ENCODE peak calls at places on chromosome 15, in six cellular contexts. One of them, this sample, is unnamed.

GRCh38 chr15:88649286-88649733 is 10.5 kb downstream of the ISG20 start:
- DNase-seq in PC-9: no peak
- DNase-seq in cardiac muscle cell: no peak
- DNase-seq in suprapubic skin: peak; percentile 60
- DNase-seq in MM.1S: no peak
- DNase-seq in tibial artery: no peak
- DNase-seq in this sample: peak; percentile 63

GRCh38 chr15:28918141-28918983 is 32.6 kb downstream of the APBA2 start:
- DNase-seq in PC-9: no peak
- DNase-seq in MM.1S: no peak
- DNase-seq in suprapubic skin: no peak
- DNase-seq in cardiac muscle cell: peak; percentile 46
- DNase-seq in tibial artery: no peak
- DNase-seq in this sample: no peak

GRCh38 chr15:90872481-90873184 is 4.2 kb downstream of the FURIN start:
- DNase-seq in suprapubic skin: no peak
- DNase-seq in tibial artery: no peak
- DNase-seq in PC-9: peak; percentile 46
- DNase-seq in cardiac muscle cell: no peak
- DNase-seq in MM.1S: no peak
- DNase-seq in this sample: no peak

GRCh38 chr15:67076147-67076843 is 10.9 kb downstream of the SMAD3 start:
- DNase-seq in tibial artery: no peak
- DNase-seq in MM.1S: no peak
- DNase-seq in cardiac muscle cell: no peak
- DNase-seq in suprapubic skin: no peak
- DNase-seq in PC-9: peak; percentile 62
- DNase-seq in this sample: no peak

GRCh38 chr15:77538011-77538410 is 94.7 kb downstream of the LINGO1 start:
- DNase-seq in tibial artery: no peak
- DNase-seq in MM.1S: peak; percentile 21
- DNase-seq in cardiac muscle cell: no peak
- DNase-seq in PC-9: no peak
- DNase-seq in suprapubic skin: no peak
- DNase-seq in this sample: no peak

GRCh38 chr15:66673410-66674322 is 28.4 kb upstream of the SMAD6 start:
- DNase-seq in MM.1S: peak; percentile 24
- DNase-seq in suprapubic skin: no peak
- DNase-seq in tibial artery: no peak
- DNase-seq in PC-9: no peak
- DNase-seq in cardiac muscle cell: peak; percentile 66
- DNase-seq in this sample: no peak

GRCh38 chr15:95278532-95279265 is 1047.3 kb downstream of the MCTP2 start:
- DNase-seq in tibial artery: no peak
- DNase-seq in suprapubic skin: no peak
- DNase-seq in cardiac muscle cell: no peak
- DNase-seq in PC-9: no peak
- DNase-seq in MM.1S: no peak
- DNase-seq in this sample: no peak

GRCh38 chr15:98994892-98995291 is 12.7 kb downstream of the PGPEP1L start:
- DNase-seq in cardiac muscle cell: no peak
- DNase-seq in suprapubic skin: no peak
- DNase-seq in tibial artery: no peak
- DNase-seq in MM.1S: no peak
- DNase-seq in PC-9: no peak
- DNase-seq in this sample: no peak

GRCh38 chr15:36811903-36812302 is 232.5 kb downstream of the CDIN1 start:
- DNase-seq in cardiac muscle cell: no peak
- DNase-seq in suprapubic skin: no peak
- DNase-seq in MM.1S: no peak
- DNase-seq in tibial artery: no peak
- DNase-seq in PC-9: no peak
- DNase-seq in this sample: no peak

GRCh38 chr15:101162701-101163483 is 89.0 kb downstream of the CHSY1 start:
- DNase-seq in MM.1S: no peak
- DNase-seq in PC-9: no peak
- DNase-seq in tibial artery: no peak
- DNase-seq in cardiac muscle cell: peak; percentile 96
- DNase-seq in suprapubic skin: no peak
- DNase-seq in this sample: no peak

GRCh38 chr15:69468241-69469121 is 15.9 kb downstream of the RPLP1 start:
- DNase-seq in PC-9: peak; percentile 96
- DNase-seq in tibial artery: no peak
- DNase-seq in cardiac muscle cell: no peak
- DNase-seq in suprapubic skin: peak; percentile 66
- DNase-seq in MM.1S: no peak
- DNase-seq in this sample: no peak

GRCh38 chr15:38195191-38195901 is 57.3 kb upstream of the SPRED1 start:
- DNase-seq in MM.1S: no peak
- DNase-seq in suprapubic skin: no peak
- DNase-seq in PC-9: no peak
- DNase-seq in cardiac muscle cell: no peak
- DNase-seq in tibial artery: no peak
- DNase-seq in this sample: no peak

GRCh38 chr15:62672268-62672667 is 370.3 kb upstream of the TPM1 start:
- DNase-seq in cardiac muscle cell: no peak
- DNase-seq in tibial artery: peak; percentile 28
- DNase-seq in PC-9: no peak
- DNase-seq in suprapubic skin: no peak
- DNase-seq in MM.1S: no peak
- DNase-seq in this sample: no peak

GRCh38 chr15:100718075-100718980 is 115.9 kb downstream of the ASB7 start:
- DNase-seq in PC-9: peak; percentile 44
- DNase-seq in MM.1S: no peak
- DNase-seq in cardiac muscle cell: no peak
- DNase-seq in suprapubic skin: peak; percentile 44
- DNase-seq in tibial artery: no peak
- DNase-seq in this sample: peak; percentile 44

GRCh38 chr15:73081321-73081958 is 29.2 kb downstream of the NEO1 start:
- DNase-seq in PC-9: peak; percentile 37
- DNase-seq in MM.1S: peak; percentile 56
- DNase-seq in suprapubic skin: no peak
- DNase-seq in cardiac muscle cell: peak; percentile 59
- DNase-seq in tibial artery: no peak
- DNase-seq in this sample: no peak

GRCh38 chr15:68589783-68590710 is 11.3 kb downstream of the CORO2B start:
- DNase-seq in suprapubic skin: no peak
- DNase-seq in MM.1S: no peak
- DNase-seq in tibial artery: no peak
- DNase-seq in PC-9: no peak
- DNase-seq in cardiac muscle cell: no peak
- DNase-seq in this sample: no peak

GRCh38 chr15:100295939-100296338 is 45.8 kb downstream of the ADAMTS17 start:
- DNase-seq in cardiac muscle cell: no peak
- DNase-seq in MM.1S: no peak
- DNase-seq in suprapubic skin: no peak
- DNase-seq in tibial artery: no peak
- DNase-seq in PC-9: no peak
- DNase-seq in this sample: no peak

GRCh38 chr15:92683511-92683834 is 27.9 kb upstream of the FAM174B start:
- DNase-seq in PC-9: no peak
- DNase-seq in MM.1S: no peak
- DNase-seq in tibial artery: no peak
- DNase-seq in cardiac muscle cell: peak; percentile 55
- DNase-seq in suprapubic skin: no peak
- DNase-seq in this sample: no peak

GRCh38 chr15:67228286-67228685 is 26.2 kb downstream of the AAGAB start:
- DNase-seq in PC-9: no peak
- DNase-seq in suprapubic skin: no peak
- DNase-seq in tibial artery: no peak
- DNase-seq in MM.1S: no peak
- DNase-seq in cardiac muscle cell: no peak
- DNase-seq in this sample: no peak

GRCh38 chr15:92048739-92049138 is 195.2 kb downstream of the SLCO3A1 start:
- DNase-seq in tibial artery: no peak
- DNase-seq in PC-9: no peak
- DNase-seq in cardiac muscle cell: no peak
- DNase-seq in MM.1S: no peak
- DNase-seq in suprapubic skin: no peak
- DNase-seq in this sample: no peak

GRCh38 chr15:68317281-68318007 is 39.9 kb downstream of the FEM1B start:
- DNase-seq in cardiac muscle cell: no peak
- DNase-seq in tibial artery: peak; percentile 22
- DNase-seq in suprapubic skin: peak; percentile 48
- DNase-seq in MM.1S: no peak
- DNase-seq in PC-9: no peak
- DNase-seq in this sample: no peak

GRCh38 chr15:28099555-28100140 is 533 bp upstream of the OCA2 start:
- DNase-seq in MM.1S: no peak
- DNase-seq in suprapubic skin: no peak
- DNase-seq in PC-9: no peak
- DNase-seq in tibial artery: no peak
- DNase-seq in cardiac muscle cell: no peak
- DNase-seq in this sample: no peak

GRCh38 chr15:60844431-60845174 is 365.7 kb upstream of the ICE2 start:
- DNase-seq in MM.1S: no peak
- DNase-seq in suprapubic skin: no peak
- DNase-seq in cardiac muscle cell: no peak
- DNase-seq in PC-9: no peak
- DNase-seq in tibial artery: no peak
- DNase-seq in this sample: no peak

DNA sequence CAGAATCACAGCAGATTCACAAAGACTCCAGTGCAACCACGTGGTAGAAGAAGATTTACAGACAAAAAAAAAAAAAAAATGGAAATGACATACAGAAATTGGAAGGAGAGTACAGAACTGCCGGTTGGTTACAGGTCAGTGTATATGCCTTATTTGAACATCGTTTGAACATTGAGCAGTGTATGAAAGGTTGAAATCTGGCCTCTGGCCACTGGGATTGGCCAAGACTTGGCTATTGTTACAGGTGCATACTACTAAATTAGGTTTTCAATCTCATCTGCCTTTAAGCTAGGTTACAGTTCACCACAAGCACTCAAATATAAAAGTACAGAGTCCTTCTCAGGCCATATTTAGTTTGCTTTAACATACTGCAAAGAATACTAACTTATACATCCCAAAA is 59.8 kb downstream of the THBS1 start:
- DNase-seq in suprapubic skin: no peak
- DNase-seq in MM.1S: no peak
- DNase-seq in cardiac muscle cell: no peak
- DNase-seq in PC-9: no peak
- DNase-seq in tibial artery: no peak
- DNase-seq in this sample: no peak
- TF ChIP-seq CTCF in suprapubic skin: no peak
- TF ChIP-seq CTCF in MM.1S: no peak
- TF ChIP-seq CTCF in cardiac muscle cell: no peak
- TF ChIP-seq CTCF in PC-9: no peak
- TF ChIP-seq CTCF in tibial artery: no peak
- TF ChIP-seq CTCF in this sample: no peak

GRCh38 chr15:75761446-75762356 is 49.1 kb upstream of the CSPG4 start:
- DNase-seq in tibial artery: no peak
- DNase-seq in MM.1S: no peak
- DNase-seq in cardiac muscle cell: no peak
- DNase-seq in suprapubic skin: peak; percentile 51
- DNase-seq in PC-9: no peak
- DNase-seq in this sample: no peak

GRCh38 chr15:75760689-75761435 is 48.2 kb upstream of the CSPG4 start:
- DNase-seq in tibial artery: no peak
- DNase-seq in PC-9: no peak
- DNase-seq in cardiac muscle cell: peak; percentile 69
- DNase-seq in suprapubic skin: peak; percentile 31
- DNase-seq in MM.1S: no peak
- DNase-seq in this sample: no peak

GRCh38 chr15:75753145-75753544 is 40.5 kb upstream of the CSPG4 start:
- DNase-seq in PC-9: no peak
- DNase-seq in cardiac muscle cell: no peak
- DNase-seq in MM.1S: no peak
- DNase-seq in tibial artery: no peak
- DNase-seq in suprapubic skin: peak; percentile 49
- DNase-seq in this sample: no peak

GRCh38 chr15:75763137-75763611 is 50.5 kb upstream of the CSPG4 start:
- DNase-seq in PC-9: no peak
- DNase-seq in suprapubic skin: peak; percentile 43
- DNase-seq in cardiac muscle cell: no peak
- DNase-seq in MM.1S: no peak
- DNase-seq in tibial artery: no peak
- DNase-seq in this sample: no peak

GRCh38 chr15:75758071-75758872 is 45.6 kb upstream of the CSPG4 start:
- DNase-seq in suprapubic skin: peak; percentile 92
- DNase-seq in MM.1S: peak; percentile 83
- DNase-seq in cardiac muscle cell: peak; percentile 92
- DNase-seq in PC-9: peak; percentile 68
- DNase-seq in tibial artery: peak; percentile 91
- DNase-seq in this sample: peak; percentile 89
- TF ChIP-seq CTCF in suprapubic skin: peak; percentile 28
- TF ChIP-seq CTCF in MM.1S: peak; percentile 37
- TF ChIP-seq CTCF in cardiac muscle cell: peak; percentile 37
- TF ChIP-seq CTCF in PC-9: no peak
- TF ChIP-seq CTCF in tibial artery: peak; percentile 17
- TF ChIP-seq CTCF in this sample: peak; percentile 39

GRCh38 chr15:65386886-65387285 is 9.1 kb upstream of the IGDCC3 start:
- DNase-seq in tibial artery: no peak
- DNase-seq in suprapubic skin: no peak
- DNase-seq in PC-9: no peak
- DNase-seq in MM.1S: no peak
- DNase-seq in cardiac muscle cell: no peak
- DNase-seq in this sample: no peak

GRCh38 chr15:65384895-65385867 is 7.4 kb upstream of the IGDCC3 start:
- DNase-seq in tibial artery: peak; percentile 85
- DNase-seq in PC-9: peak; percentile 57
- DNase-seq in suprapubic skin: peak; percentile 90
- DNase-seq in cardiac muscle cell: peak; percentile 94
- DNase-seq in MM.1S: peak; percentile 87
- DNase-seq in this sample: peak; percentile 91

GRCh38 chr15:65384505-65384894 is 6.7 kb upstream of the IGDCC3 start:
- DNase-seq in MM.1S: no peak
- DNase-seq in cardiac muscle cell: no peak
- DNase-seq in tibial artery: no peak
- DNase-seq in suprapubic skin: no peak
- DNase-seq in PC-9: no peak
- DNase-seq in this sample: no peak

GRCh38 chr15:65386376-65386775 is 8.6 kb upstream of the IGDCC3 start:
- DNase-seq in cardiac muscle cell: no peak
- DNase-seq in PC-9: no peak
- DNase-seq in MM.1S: no peak
- DNase-seq in suprapubic skin: no peak
- DNase-seq in tibial artery: no peak
- DNase-seq in this sample: no peak

DNA sequence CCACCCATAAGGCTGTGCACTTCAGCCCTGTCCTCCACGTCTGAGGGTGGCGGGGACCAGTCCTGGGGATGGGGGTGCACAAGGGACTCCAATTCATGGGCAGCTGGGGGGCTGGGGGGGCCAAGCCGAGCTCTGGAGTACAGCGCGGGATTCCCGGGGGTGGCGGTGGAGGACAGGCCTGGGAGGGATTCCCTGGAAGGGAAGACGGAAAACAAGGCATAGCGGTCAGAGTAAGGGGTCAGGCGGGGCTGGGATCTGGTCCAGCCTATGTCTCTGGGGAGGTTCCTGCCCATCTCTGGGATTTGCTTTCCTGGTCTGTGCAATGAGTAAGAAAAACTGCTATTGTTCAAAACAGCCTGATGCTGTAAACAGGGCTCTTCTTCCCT is 8.1 kb upstream of the IGDCC3 start:
- DNase-seq in tibial artery: no peak
- DNase-seq in cardiac muscle cell: no peak
- DNase-seq in MM.1S: no peak
- DNase-seq in suprapubic skin: no peak
- DNase-seq in PC-9: no peak
- DNase-seq in this sample: no peak
- TF ChIP-seq CTCF in tibial artery: no peak
- TF ChIP-seq CTCF in cardiac muscle cell: no peak
- TF ChIP-seq CTCF in MM.1S: no peak
- TF ChIP-seq CTCF in suprapubic skin: no peak
- TF ChIP-seq CTCF in PC-9: no peak
- TF ChIP-seq CTCF in this sample: no peak

GRCh38 chr15:55714064-55714463 is 28.9 kb downstream of the PRTG start:
- DNase-seq in PC-9: no peak
- DNase-seq in tibial artery: no peak
- DNase-seq in suprapubic skin: no peak
- DNase-seq in MM.1S: no peak
- DNase-seq in cardiac muscle cell: no peak
- DNase-seq in this sample: no peak
- TF ChIP-seq CTCF in PC-9: no peak
- TF ChIP-seq CTCF in tibial artery: no peak
- TF ChIP-seq CTCF in suprapubic skin: no peak
- TF ChIP-seq CTCF in MM.1S: no peak
- TF ChIP-seq CTCF in cardiac muscle cell: no peak
- TF ChIP-seq CTCF in this sample: no peak

This sample was measured in type B pancreatic cell.